ENCODE peak calls at places on chromosomes 11 and 22, in six cellular contexts. F, W, L, B, T and H are unnamed samples.

GRCh38 chr11:41665633-41666032 is 206.2 kb upstream of the LRRC4C start:
- DNase-seq in F (no peak), W (no peak), B (no peak), L (no peak), T (no peak), H (no peak)

GRCh38 chr11:27183672-27184457 is 143.2 kb downstream of the BBOX1 start:
- DNase-seq in L (peak), W (peak), B (no peak), F (peak), T (peak), H (peak)

GRCh38 chr11:40186401-40187091 is 1272.9 kb downstream of the LRRC4C start:
- DNase-seq in F (no peak), B (no peak), L (no peak), W (no peak), T (no peak), H (no peak)

GRCh38 chr22:41892721-41893120 is 22.2 kb downstream of the SHISA8 start:
- DNase-seq in W (no peak), T (no peak), L (no peak), B (no peak), F (no peak), H (no peak)

GRCh38 chr22:24592144-24592845 is 578 bp downstream of the LRRC75B start:
- DNase-seq in W (peak), L (no peak), T (no peak), F (no peak), B (no peak), H (peak)

GRCh38 chr11:79294845-79295520 is 145.8 kb downstream of the TENM4 start:
- DNase-seq in W (no peak), B (no peak), L (no peak), T (peak), F (no peak), H (no peak)

GRCh38 chr22:27135582-27135981 is 478.2 kb downstream of the MIAT start:
- DNase-seq in T (no peak), B (no peak), W (peak), L (no peak), F (no peak), H (no peak)

GRCh38 chr11:68673991-68674390 is 10.4 kb upstream of the GAL start:
- DNase-seq in B (no peak), W (no peak), L (no peak), T (no peak), F (no peak), H (no peak)

GRCh38 chr11:119388103-119388502 is 6.6 kb upstream of the USP2 start:
- DNase-seq in W (no peak), F (no peak), L (no peak), B (no peak), T (no peak), H (no peak)

GRCh38 chr11:71437399-71437798 is 10.8 kb downstream of the DHCR7 start:
- DNase-seq in L (no peak), W (no peak), B (no peak), T (no peak), F (no peak), H (no peak)

GRCh38 chr11:31968774-31969433 is 122.0 kb upstream of the RCN1 start:
- DNase-seq in W (peak), F (no peak), T (no peak), L (no peak), B (no peak), H (no peak)

GRCh38 chr22:32448980-32449379 is 15.3 kb downstream of the BPIFC start:
- DNase-seq in W (no peak), L (no peak), B (no peak), T (no peak), F (no peak), H (no peak)

GRCh38 chr11:65960824-65961266 is 689 bp upstream of the SART1 start:
- DNase-seq in T (no peak), W (no peak), L (no peak), F (no peak), B (no peak), H (no peak)